ENCODE peak calls at places on chromosome 14, in nine cellular contexts. W, T, L, M, K, S, O, Z and E are unnamed samples.

GRCh38 chr14:72965249-72965648 is 39.0 kb downstream of the DCAF4 start:
- DNase-seq in L (no peak), K (peak; percentile 44), S (peak; percentile 72), Z (no peak), O (no peak), T (no peak), W (peak; percentile 62), M (peak; percentile 33), E (no peak)

GRCh38 chr14:59123975-59124374 is 64.5 kb upstream of the DAAM1 start:
- DNase-seq in T (no peak), L (peak; percentile 12), W (peak; percentile 49), K (peak; percentile 76), O (no peak), M (peak; percentile 61), Z (no peak), S (no peak), E (peak; percentile 7)

GRCh38 chr14:88359500-88359899 is 26.0 kb upstream of the SPATA7 start:
- DNase-seq in T (no peak), W (no peak), S (no peak), Z (no peak), M (no peak), L (no peak), O (no peak), K (no peak), E (no peak)

GRCh38 chr14:77369280-77369679 is 7.6 kb downstream of the TMED8 start:
- DNase-seq in M (no peak), L (no peak), S (no peak), O (no peak), K (no peak), W (no peak), T (no peak), Z (no peak), E (peak; percentile 65)

GRCh38 chr14:99156814-99157213 is 115.2 kb downstream of the BCL11B start:
- DNase-seq in S (no peak), M (no peak), K (no peak), W (no peak), O (no peak), Z (no peak), T (no peak), L (no peak), E (no peak)

GRCh38 chr14:20429801-20430669 is 5.9 kb downstream of the KLHL33 start:
- DNase-seq in S (no peak), K (no peak), T (no peak), Z (no peak), L (no peak), W (no peak), M (no peak), O (no peak), E (no peak)

GRCh38 chr14:77104393-77104792 is 6.3 kb downstream of the CIPC start:
- DNase-seq in T (no peak), O (no peak), M (no peak), L (no peak), Z (no peak), S (no peak), W (no peak), K (no peak), E (no peak)

GRCh38 chr14:103593577-103593976 is 30.8 kb downstream of the COA8 start:
- DNase-seq in S (no peak), K (no peak), M (no peak), Z (no peak), W (no peak), O (no peak), L (no peak), T (no peak), E (no peak)

GRCh38 chr14:103135333-103136075 is 12.2 kb downstream of the TNFAIP2 start:
- DNase-seq in W (no peak), M (no peak), T (no peak), S (no peak), L (no peak), K (no peak), O (no peak), Z (no peak), E (no peak)

GRCh38 chr14:74549588-74549987 is 56.0 kb downstream of the ISCA2 start:
- DNase-seq in K (peak; percentile 71), S (no peak), O (no peak), M (peak; percentile 48), W (no peak), Z (no peak), T (no peak), L (peak; percentile 29), E (no peak)

GRCh38 chr14:31787377-31787776 is 226.2 kb downstream of the NUBPL start:
- DNase-seq in M (peak; percentile 38), W (peak; percentile 11), Z (no peak), S (no peak), O (no peak), K (peak; percentile 57), T (no peak), L (no peak), E (peak; percentile 1)

GRCh38 chr14:22919601-22919921 is 612 bp upstream of the RBM23 start:
- DNase-seq in S (no peak), K (no peak), O (no peak), L (no peak), M (no peak), T (no peak), W (no peak), Z (no peak), E (no peak)
- H3K4me3 ChIP-seq in S (peak overlapping the region; percentile 31), K (peak overlapping the region; percentile 48), O (peak overlapping the region; percentile 35), L (peak overlapping the region; percentile 41), M (peak overlapping the region; percentile 47), T (peak overlapping the region; percentile 58), W (peak overlapping the region; percentile 27), Z (peak overlapping the region; percentile 4), E (peak overlapping the region; percentile 51)

GRCh38 chr14:22297376-22297775 is 291.6 kb downstream of the DAD1 start:
- DNase-seq in L (no peak), T (no peak), M (no peak), Z (no peak), O (no peak), S (no peak), K (no peak), W (no peak), E (no peak)
- H3K4me3 ChIP-seq in L (no peak overlapping the region), T (no peak overlapping the region), M (no peak overlapping the region), Z (no peak overlapping the region), O (no peak overlapping the region), S (no peak overlapping the region), K (no peak overlapping the region), W (no peak overlapping the region), E (no peak overlapping the region)

GRCh38 chr14:95254356-95254755 is 65.4 kb downstream of the CLMN start:
- DNase-seq in Z (no peak), M (no peak), O (no peak), K (no peak), S (no peak), T (no peak), L (no peak), W (no peak), E (no peak)

GRCh38 chr14:95256011-95256775 is 63.5 kb downstream of the CLMN start:
- DNase-seq in K (no peak), T (no peak), W (no peak), Z (peak; percentile 83), M (no peak), S (no peak), L (no peak), O (no peak), E (no peak)

GRCh38 chr14:95256776-95257060 is 63.0 kb downstream of the CLMN start:
- DNase-seq in M (no peak), K (no peak), O (no peak), T (no peak), Z (no peak), L (no peak), S (no peak), W (no peak), E (no peak)

GRCh38 chr14:95255487-95255886 is 64.2 kb downstream of the CLMN start:
- DNase-seq in K (no peak), S (peak; percentile 25), W (peak; percentile 1), M (peak; percentile 95), O (peak; percentile 71), T (no peak), L (peak; percentile 83), Z (peak; percentile 93), E (no peak)

DNA sequence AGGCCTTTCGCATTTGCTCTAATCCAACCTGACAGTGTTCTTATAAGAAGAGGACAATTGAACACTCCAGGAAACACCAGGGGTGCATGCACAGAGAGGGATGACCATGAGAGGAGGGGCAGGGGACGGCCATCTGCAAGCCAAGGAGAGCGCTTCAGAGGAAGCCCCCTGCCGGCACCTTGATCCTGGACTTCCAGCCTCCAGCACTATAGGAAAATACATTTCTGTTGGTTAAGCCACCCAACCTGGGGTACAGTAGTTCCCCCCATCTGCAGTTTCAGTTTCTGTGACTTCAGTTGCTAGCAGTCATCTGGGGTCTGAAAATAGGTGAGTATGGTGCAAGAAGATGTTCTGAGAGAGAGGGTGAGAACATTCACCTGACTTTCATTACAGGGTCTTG is 64.7 kb downstream of the CLMN start:
- DNase-seq in Z (no peak), L (peak; percentile 32), S (no peak), K (no peak), T (no peak), O (no peak), M (no peak), W (no peak), E (no peak)
- H3K4me3 ChIP-seq in Z (no peak overlapping the region), L (peak overlapping the region; percentile 32), S (no peak overlapping the region), K (no peak overlapping the region), T (no peak overlapping the region), O (no peak overlapping the region), M (no peak overlapping the region), W (no peak overlapping the region), E (no peak overlapping the region)

GRCh38 chr14:64760146-64760755 is 56.0 kb downstream of the PLEKHG3 start:
- DNase-seq in Z (no peak), K (peak; percentile 49), M (peak; percentile 65), T (peak; percentile 28), L (peak; percentile 78), W (peak; percentile 42), S (no peak), O (no peak), E (peak; percentile 44)

GRCh38 chr14:64760916-64761315 is 56.7 kb downstream of the PLEKHG3 start:
- DNase-seq in M (no peak), Z (no peak), L (no peak), O (no peak), W (no peak), K (no peak), T (no peak), S (no peak), E (no peak)

GRCh38 chr14:64763089-64763782 is 59.0 kb downstream of the PLEKHG3 start:
- DNase-seq in O (no peak), W (no peak), M (no peak), L (no peak), T (no peak), K (no peak), S (no peak), Z (no peak), E (no peak)

GRCh38 chr14:64762044-64763034 is 58.1 kb downstream of the PLEKHG3 start:
- DNase-seq in L (no peak), K (peak; percentile 93), Z (peak; percentile 89), W (peak; percentile 96), M (peak; percentile 95), S (peak; percentile 74), T (no peak), O (peak; percentile 92), E (peak; percentile 41)

DNA sequence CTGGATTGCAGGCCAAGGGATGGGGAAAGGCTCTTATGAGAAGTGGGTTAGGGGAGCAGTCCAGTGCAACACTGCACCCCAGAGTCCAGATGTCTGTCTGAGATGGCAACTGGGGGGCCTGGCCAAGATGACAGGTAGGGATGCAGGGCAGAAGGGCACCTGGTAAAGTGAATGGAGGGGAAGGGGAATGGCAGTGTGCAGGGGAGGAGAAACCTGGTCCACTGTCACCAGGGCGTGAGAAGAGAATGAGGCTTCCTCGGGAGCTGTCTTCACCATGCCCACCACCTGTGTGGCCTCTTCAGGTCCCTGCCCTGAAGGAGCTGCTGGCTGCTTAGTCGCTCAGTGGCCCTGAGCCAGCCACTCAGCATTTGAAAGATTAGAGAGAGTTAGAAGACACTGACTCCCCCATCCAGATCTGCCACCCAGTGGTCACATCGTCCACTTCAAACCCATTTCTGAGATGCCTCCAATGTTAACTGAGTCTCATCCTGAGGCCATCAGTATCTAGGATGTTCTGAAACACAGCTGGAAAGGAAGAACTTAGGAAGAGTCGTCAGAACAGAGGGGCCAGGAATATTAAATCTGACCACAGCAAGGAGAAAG is 57.3 kb downstream of the PLEKHG3 start:
- DNase-seq in L (no peak), T (no peak), S (no peak), K (peak; percentile 75), O (no peak), W (peak; percentile 49), Z (no peak), M (peak; percentile 20), E (no peak)
- H3K4me3 ChIP-seq in L (no peak overlapping the region), T (no peak overlapping the region), S (no peak overlapping the region), K (peak overlapping the region; percentile 37), O (no peak overlapping the region), W (no peak overlapping the region), Z (no peak overlapping the region), M (no peak overlapping the region), E (no peak overlapping the region)